ENCODE peak calls at places on chromosomes 16 and 17, in eight cellular contexts. One of them, this sample, is unnamed.

GRCh38 chr17:75980188-75981018 is 1.4 kb downstream of the TEN1 start:
- DNase-seq in GM03348: no peak
- DNase-seq in cerebellar cortex: no peak
- DNase-seq in tibial nerve: no peak
- DNase-seq in fibroblast of the aortic adventitia: no peak
- DNase-seq in stimulated activated CD8-positive, alpha-beta memory T cell treated with anti-CD3 and anti-CD28 coated beads, Interleukin-4, amount 100 ng/mL, for 4 hours: no peak
- DNase-seq in GM12864: no peak
- DNase-seq in M059J: no peak
- DNase-seq in this sample: no peak

GRCh38 chr16:11329080-11329491 is 16.2 kb upstream of the RMI2 start:
- DNase-seq in GM03348: peak
- DNase-seq in cerebellar cortex: no peak
- DNase-seq in tibial nerve: no peak
- DNase-seq in fibroblast of the aortic adventitia: no peak
- DNase-seq in stimulated activated CD8-positive, alpha-beta memory T cell treated with anti-CD3 and anti-CD28 coated beads, Interleukin-4, amount 100 ng/mL, for 4 hours: no peak
- DNase-seq in GM12864: no peak
- DNase-seq in M059J: peak
- DNase-seq in this sample: no peak

GRCh38 chr17:73936908-73937627 is 266.4 kb upstream of the RPL38 start:
- DNase-seq in GM03348: no peak
- DNase-seq in cerebellar cortex: no peak
- DNase-seq in tibial nerve: no peak
- DNase-seq in fibroblast of the aortic adventitia: no peak
- DNase-seq in stimulated activated CD8-positive, alpha-beta memory T cell treated with anti-CD3 and anti-CD28 coated beads, Interleukin-4, amount 100 ng/mL, for 4 hours: no peak
- DNase-seq in GM12864: no peak
- DNase-seq in M059J: no peak
- DNase-seq in this sample: no peak

GRCh38 chr17:77124192-77124908 is 16.4 kb upstream of the SEC14L1 start:
- DNase-seq in GM03348: no peak
- DNase-seq in cerebellar cortex: no peak
- DNase-seq in tibial nerve: peak
- DNase-seq in fibroblast of the aortic adventitia: peak
- DNase-seq in stimulated activated CD8-positive, alpha-beta memory T cell treated with anti-CD3 and anti-CD28 coated beads, Interleukin-4, amount 100 ng/mL, for 4 hours: no peak
- DNase-seq in GM12864: no peak
- DNase-seq in M059J: peak
- DNase-seq in this sample: no peak

GRCh38 chr17:74736423-74737298 is at the start of gene RAB37:
- DNase-seq in GM03348: no peak
- DNase-seq in cerebellar cortex: no peak
- DNase-seq in tibial nerve: no peak
- DNase-seq in fibroblast of the aortic adventitia: no peak
- DNase-seq in stimulated activated CD8-positive, alpha-beta memory T cell treated with anti-CD3 and anti-CD28 coated beads, Interleukin-4, amount 100 ng/mL, for 4 hours: no peak
- DNase-seq in GM12864: no peak
- DNase-seq in M059J: no peak
- DNase-seq in this sample: no peak

GRCh38 chr16:53507464-53508180 is 4.6 kb upstream of the AKTIP start:
- DNase-seq in GM03348: no peak
- DNase-seq in cerebellar cortex: no peak
- DNase-seq in tibial nerve: no peak
- DNase-seq in fibroblast of the aortic adventitia: no peak
- DNase-seq in stimulated activated CD8-positive, alpha-beta memory T cell treated with anti-CD3 and anti-CD28 coated beads, Interleukin-4, amount 100 ng/mL, for 4 hours: no peak
- DNase-seq in GM12864: no peak
- DNase-seq in M059J: no peak
- DNase-seq in this sample: no peak

GRCh38 chr16:3035289-3035971 is 1.3 kb downstream of the BICDL2 start:
- DNase-seq in GM03348: no peak
- DNase-seq in cerebellar cortex: no peak
- DNase-seq in tibial nerve: no peak
- DNase-seq in fibroblast of the aortic adventitia: no peak
- DNase-seq in stimulated activated CD8-positive, alpha-beta memory T cell treated with anti-CD3 and anti-CD28 coated beads, Interleukin-4, amount 100 ng/mL, for 4 hours: no peak
- DNase-seq in GM12864: no peak
- DNase-seq in M059J: no peak
- DNase-seq in this sample: no peak

GRCh38 chr17:79706931-79707382 is 23.8 kb upstream of the ENPP7 start:
- DNase-seq in GM03348: no peak
- DNase-seq in cerebellar cortex: peak
- DNase-seq in tibial nerve: no peak
- DNase-seq in fibroblast of the aortic adventitia: peak
- DNase-seq in stimulated activated CD8-positive, alpha-beta memory T cell treated with anti-CD3 and anti-CD28 coated beads, Interleukin-4, amount 100 ng/mL, for 4 hours: no peak
- DNase-seq in GM12864: no peak
- DNase-seq in M059J: no peak
- DNase-seq in this sample: no peak

GRCh38 chr17:16496820-16497489 is 5.0 kb upstream of the LRRC75A start:
- DNase-seq in GM03348: no peak
- DNase-seq in cerebellar cortex: no peak
- DNase-seq in tibial nerve: no peak
- DNase-seq in fibroblast of the aortic adventitia: no peak
- DNase-seq in stimulated activated CD8-positive, alpha-beta memory T cell treated with anti-CD3 and anti-CD28 coated beads, Interleukin-4, amount 100 ng/mL, for 4 hours: no peak
- DNase-seq in GM12864: no peak
- DNase-seq in M059J: no peak
- DNase-seq in this sample: no peak

GRCh38 chr17:72639711-72640110 is 452.8 kb downstream of the SLC39A11 start:
- DNase-seq in GM03348: no peak
- DNase-seq in cerebellar cortex: no peak
- DNase-seq in tibial nerve: no peak
- DNase-seq in fibroblast of the aortic adventitia: no peak
- DNase-seq in stimulated activated CD8-positive, alpha-beta memory T cell treated with anti-CD3 and anti-CD28 coated beads, Interleukin-4, amount 100 ng/mL, for 4 hours: no peak
- DNase-seq in GM12864: no peak
- DNase-seq in M059J: no peak
- DNase-seq in this sample: no peak

GRCh38 chr17:40063915-40064531 is 1.3 kb downstream of the THRA start:
- DNase-seq in GM03348: no peak
- DNase-seq in cerebellar cortex: peak
- DNase-seq in tibial nerve: no peak
- DNase-seq in fibroblast of the aortic adventitia: no peak
- DNase-seq in stimulated activated CD8-positive, alpha-beta memory T cell treated with anti-CD3 and anti-CD28 coated beads, Interleukin-4, amount 100 ng/mL, for 4 hours: no peak
- DNase-seq in GM12864: no peak
- DNase-seq in M059J: no peak
- DNase-seq in this sample: no peak

GRCh38 chr16:4032768-4033167 is 83.5 kb downstream of the ADCY9 start:
- DNase-seq in GM03348: peak
- DNase-seq in cerebellar cortex: no peak
- DNase-seq in tibial nerve: no peak
- DNase-seq in fibroblast of the aortic adventitia: peak
- DNase-seq in stimulated activated CD8-positive, alpha-beta memory T cell treated with anti-CD3 and anti-CD28 coated beads, Interleukin-4, amount 100 ng/mL, for 4 hours: no peak
- DNase-seq in GM12864: no peak
- DNase-seq in M059J: no peak
- DNase-seq in this sample: no peak

GRCh38 chr16:4694664-4695451 is 1.5 kb downstream of the NUDT16L1 start:
- DNase-seq in GM03348: peak
- DNase-seq in cerebellar cortex: peak
- DNase-seq in tibial nerve: peak
- DNase-seq in fibroblast of the aortic adventitia: peak
- DNase-seq in stimulated activated CD8-positive, alpha-beta memory T cell treated with anti-CD3 and anti-CD28 coated beads, Interleukin-4, amount 100 ng/mL, for 4 hours: no peak
- DNase-seq in GM12864: no peak
- DNase-seq in M059J: no peak
- DNase-seq in this sample: no peak

GRCh38 chr16:20938426-20938825 is 37.9 kb downstream of the LYRM1 start:
- DNase-seq in GM03348: peak
- DNase-seq in cerebellar cortex: no peak
- DNase-seq in tibial nerve: no peak
- DNase-seq in fibroblast of the aortic adventitia: peak
- DNase-seq in stimulated activated CD8-positive, alpha-beta memory T cell treated with anti-CD3 and anti-CD28 coated beads, Interleukin-4, amount 100 ng/mL, for 4 hours: no peak
- DNase-seq in GM12864: no peak
- DNase-seq in M059J: peak
- DNase-seq in this sample: no peak

GRCh38 chr16:84277244-84277823 is 17.3 kb upstream of the WFDC1 start:
- DNase-seq in GM03348: peak
- DNase-seq in cerebellar cortex: peak
- DNase-seq in tibial nerve: peak
- DNase-seq in fibroblast of the aortic adventitia: peak
- DNase-seq in stimulated activated CD8-positive, alpha-beta memory T cell treated with anti-CD3 and anti-CD28 coated beads, Interleukin-4, amount 100 ng/mL, for 4 hours: peak
- DNase-seq in GM12864: peak
- DNase-seq in M059J: peak
- DNase-seq in this sample: no peak

GRCh38 chr17:4728124-4728523 is 3.1 kb upstream of the MED11 start:
- DNase-seq in GM03348: no peak
- DNase-seq in cerebellar cortex: no peak
- DNase-seq in tibial nerve: no peak
- DNase-seq in fibroblast of the aortic adventitia: peak
- DNase-seq in stimulated activated CD8-positive, alpha-beta memory T cell treated with anti-CD3 and anti-CD28 coated beads, Interleukin-4, amount 100 ng/mL, for 4 hours: no peak
- DNase-seq in GM12864: no peak
- DNase-seq in M059J: no peak
- DNase-seq in this sample: no peak

GRCh38 chr17:40550608-40551007 is 14.7 kb downstream of the CCR7 start:
- DNase-seq in GM03348: peak
- DNase-seq in cerebellar cortex: no peak
- DNase-seq in tibial nerve: no peak
- DNase-seq in fibroblast of the aortic adventitia: peak
- DNase-seq in stimulated activated CD8-positive, alpha-beta memory T cell treated with anti-CD3 and anti-CD28 coated beads, Interleukin-4, amount 100 ng/mL, for 4 hours: no peak
- DNase-seq in GM12864: no peak
- DNase-seq in M059J: peak
- DNase-seq in this sample: no peak

GRCh38 chr17:63279498-63280230 is 166.4 kb downstream of the CYB561 start:
- DNase-seq in GM03348: peak
- DNase-seq in cerebellar cortex: no peak
- DNase-seq in tibial nerve: no peak
- DNase-seq in fibroblast of the aortic adventitia: peak
- DNase-seq in stimulated activated CD8-positive, alpha-beta memory T cell treated with anti-CD3 and anti-CD28 coated beads, Interleukin-4, amount 100 ng/mL, for 4 hours: no peak
- DNase-seq in GM12864: no peak
- DNase-seq in M059J: peak
- DNase-seq in this sample: no peak

GRCh38 chr16:76371441-76371840 is 94.2 kb downstream of the CNTNAP4 start:
- DNase-seq in GM03348: no peak
- DNase-seq in cerebellar cortex: no peak
- DNase-seq in tibial nerve: no peak
- DNase-seq in fibroblast of the aortic adventitia: no peak
- DNase-seq in stimulated activated CD8-positive, alpha-beta memory T cell treated with anti-CD3 and anti-CD28 coated beads, Interleukin-4, amount 100 ng/mL, for 4 hours: no peak
- DNase-seq in GM12864: no peak
- DNase-seq in M059J: no peak
- DNase-seq in this sample: no peak

GRCh38 chr16:2009302-2009711 is 314 bp downstream of the ZNF598 start:
- DNase-seq in GM03348: no peak
- DNase-seq in cerebellar cortex: no peak
- DNase-seq in tibial nerve: no peak
- DNase-seq in fibroblast of the aortic adventitia: no peak
- DNase-seq in stimulated activated CD8-positive, alpha-beta memory T cell treated with anti-CD3 and anti-CD28 coated beads, Interleukin-4, amount 100 ng/mL, for 4 hours: no peak
- DNase-seq in GM12864: no peak
- DNase-seq in M059J: no peak
- DNase-seq in this sample: no peak

GRCh38 chr16:69481901-69482341 is 57.5 kb downstream of the CYB5B start:
- DNase-seq in GM03348: peak
- DNase-seq in cerebellar cortex: peak
- DNase-seq in tibial nerve: peak
- DNase-seq in fibroblast of the aortic adventitia: peak
- DNase-seq in stimulated activated CD8-positive, alpha-beta memory T cell treated with anti-CD3 and anti-CD28 coated beads, Interleukin-4, amount 100 ng/mL, for 4 hours: no peak
- DNase-seq in GM12864: no peak
- DNase-seq in M059J: peak
- DNase-seq in this sample: no peak

GRCh38 chr17:21036361-21036881 is 6.4 kb downstream of the USP22 start:
- DNase-seq in GM03348: no peak
- DNase-seq in cerebellar cortex: no peak
- DNase-seq in tibial nerve: no peak
- DNase-seq in fibroblast of the aortic adventitia: no peak
- DNase-seq in stimulated activated CD8-positive, alpha-beta memory T cell treated with anti-CD3 and anti-CD28 coated beads, Interleukin-4, amount 100 ng/mL, for 4 hours: no peak
- DNase-seq in GM12864: no peak
- DNase-seq in M059J: no peak
- DNase-seq in this sample: no peak

GRCh38 chr17:57257213-57257873 is 1.0 kb downstream of the MSI2 start:
- DNase-seq in GM03348: peak
- DNase-seq in cerebellar cortex: no peak
- DNase-seq in tibial nerve: no peak
- DNase-seq in fibroblast of the aortic adventitia: no peak
- DNase-seq in stimulated activated CD8-positive, alpha-beta memory T cell treated with anti-CD3 and anti-CD28 coated beads, Interleukin-4, amount 100 ng/mL, for 4 hours: no peak
- DNase-seq in GM12864: no peak
- DNase-seq in M059J: no peak
- DNase-seq in this sample: no peak

GRCh38 chr17:8253801-8254200 is 4.7 kb downstream of the PFAS start:
- DNase-seq in GM03348: no peak
- DNase-seq in cerebellar cortex: peak
- DNase-seq in tibial nerve: no peak
- DNase-seq in fibroblast of the aortic adventitia: peak
- DNase-seq in stimulated activated CD8-positive, alpha-beta memory T cell treated with anti-CD3 and anti-CD28 coated beads, Interleukin-4, amount 100 ng/mL, for 4 hours: no peak
- DNase-seq in GM12864: no peak
- DNase-seq in M059J: no peak
- DNase-seq in this sample: no peak

This sample was measured in NCI-H2081 treated with DMSO at 0.1 percent for 48 hours.